ENCODE peak calls at places on chromosomes 7 and 10, in six cellular contexts. Y is Karpas-422, Q is trophoblast cell, B is PC-3, E is cardiac muscle cell, K is pancreas. F is an unnamed sample.

GRCh38 chr7:20532841-20533240 is 82.6 kb upstream of the ABCB5 start:
- DNase-seq in Y (no peak), Q (no peak), B (peak; percentile 57), E (peak; percentile 12), K (no peak), F (no peak)

GRCh38 chr10:6279540-6280267 is 77.0 kb downstream of the PFKFB3 start:
- DNase-seq in Y (no peak), Q (no peak), B (peak; percentile 7), E (peak; percentile 45), K (peak; percentile 65), F (peak; percentile 86)

GRCh38 chr10:75611081-75611971 is 179.9 kb downstream of the LRMDA start:
- DNase-seq in Y (peak; percentile 42), Q (no peak), B (no peak), E (no peak), K (no peak), F (no peak)

GRCh38 chr10:1007583-1007982 is 18.1 kb downstream of the IDI2 start:
- DNase-seq in Y (no peak), Q (no peak), B (no peak), E (no peak), K (no peak), F (no peak)

GRCh38 chr7:129222064-129222463 is 2.8 kb upstream of the AHCYL2 start:
- DNase-seq in Y (peak; percentile 61), Q (no peak), B (no peak), E (peak; percentile 50), K (no peak), F (no peak)

GRCh38 chr7:29588900-29589696 is 25.5 kb downstream of the PRR15 start:
- DNase-seq in Y (peak; percentile 79), Q (peak; percentile 23), B (peak; percentile 65), E (peak; percentile 61), K (peak; percentile 46), F (no peak)

GRCh38 chr7:77395543-77395942 is 20.6 kb downstream of the GSAP start:
- DNase-seq in Y (no peak), Q (no peak), B (no peak), E (no peak), K (no peak), F (no peak)

GRCh38 chr10:69874464-69874863 is 72.8 kb downstream of the COL13A1 start:
- DNase-seq in Y (no peak), Q (no peak), B (peak; percentile 99), E (peak; percentile 66), K (no peak), F (no peak)

GRCh38 chr10:8054498-8055407 is at the start of gene GATA3:
- DNase-seq in Y (no peak), Q (peak; percentile 98), B (peak; percentile 47), E (peak; percentile 84), K (no peak), F (no peak)

GRCh38 chr10:88490216-88490980 is 92.7 kb downstream of the RNLS start:
- DNase-seq in Y (no peak), Q (no peak), B (no peak), E (peak; percentile 31), K (no peak), F (no peak)

GRCh38 chr10:58647770-58648169 is 135.1 kb downstream of the BICC1 start:
- DNase-seq in Y (no peak), Q (no peak), B (no peak), E (peak; percentile 61), K (no peak), F (no peak)

GRCh38 chr10:123021517-123021916 is 12.7 kb downstream of the ACADSB start:
- DNase-seq in Y (peak; percentile 51), Q (no peak), B (no peak), E (peak; percentile 37), K (no peak), F (no peak)

GRCh38 chr10:58662314-58662713 is 149.6 kb downstream of the BICC1 start:
- DNase-seq in Y (no peak), Q (peak; percentile 40), B (peak; percentile 85), E (peak; percentile 88), K (no peak), F (no peak)

GRCh38 chr10:6140141-6140841 is 51.5 kb downstream of the RBM17 start:
- DNase-seq in Y (no peak), Q (no peak), B (no peak), E (no peak), K (no peak), F (no peak)

DNA sequence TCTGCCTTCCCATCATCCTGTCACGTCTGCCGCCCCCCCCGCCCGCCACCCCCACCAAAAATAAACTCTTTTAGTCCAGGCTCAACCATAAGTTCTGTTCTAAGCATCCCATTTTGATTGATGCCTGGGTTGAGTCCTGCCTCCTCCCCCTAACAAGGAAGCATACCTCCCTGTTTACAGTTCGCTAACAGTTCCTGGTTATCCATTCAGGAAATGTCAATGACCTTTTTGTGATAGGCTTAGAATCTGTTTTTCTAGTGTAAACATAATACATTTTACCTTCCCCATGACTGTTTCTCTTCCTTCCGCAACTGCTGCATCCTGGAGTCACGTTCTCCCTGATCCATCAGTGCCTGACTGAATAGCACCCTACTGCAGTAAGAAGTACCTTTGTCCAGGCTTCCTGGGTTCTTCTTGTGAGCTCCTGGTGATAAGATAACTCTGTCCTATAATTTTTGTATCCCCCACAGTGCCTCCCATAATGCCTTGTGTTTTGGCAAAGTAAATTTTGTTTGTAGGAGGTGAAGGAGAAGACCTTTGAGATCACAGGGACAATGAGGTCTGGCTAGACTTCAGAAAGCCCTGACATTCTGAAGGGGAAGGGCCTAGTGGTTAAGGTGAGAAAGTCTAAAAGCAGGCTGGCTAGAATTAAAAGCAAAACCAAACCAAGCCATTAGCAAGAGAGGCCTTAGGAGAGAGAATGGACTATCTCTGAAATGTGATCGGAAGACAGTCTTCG is 7.3 kb downstream of the AGFG2 start:
- DNase-seq in Y (no peak), Q (no peak), B (peak; percentile 45), E (no peak), K (no peak), F (no peak)
- H3K4me1 ChIP-seq in Y (peaks cover 10% of the 10 kb centered on the region), Q (peaks cover 12% of the 10 kb centered on the region), B (peaks cover 46% of the 10 kb centered on the region), E (peaks cover 30% of the 10 kb centered on the region), K (peaks cover 42% of the 10 kb centered on the region), F (peaks cover 58% of the 10 kb centered on the region)

DNA sequence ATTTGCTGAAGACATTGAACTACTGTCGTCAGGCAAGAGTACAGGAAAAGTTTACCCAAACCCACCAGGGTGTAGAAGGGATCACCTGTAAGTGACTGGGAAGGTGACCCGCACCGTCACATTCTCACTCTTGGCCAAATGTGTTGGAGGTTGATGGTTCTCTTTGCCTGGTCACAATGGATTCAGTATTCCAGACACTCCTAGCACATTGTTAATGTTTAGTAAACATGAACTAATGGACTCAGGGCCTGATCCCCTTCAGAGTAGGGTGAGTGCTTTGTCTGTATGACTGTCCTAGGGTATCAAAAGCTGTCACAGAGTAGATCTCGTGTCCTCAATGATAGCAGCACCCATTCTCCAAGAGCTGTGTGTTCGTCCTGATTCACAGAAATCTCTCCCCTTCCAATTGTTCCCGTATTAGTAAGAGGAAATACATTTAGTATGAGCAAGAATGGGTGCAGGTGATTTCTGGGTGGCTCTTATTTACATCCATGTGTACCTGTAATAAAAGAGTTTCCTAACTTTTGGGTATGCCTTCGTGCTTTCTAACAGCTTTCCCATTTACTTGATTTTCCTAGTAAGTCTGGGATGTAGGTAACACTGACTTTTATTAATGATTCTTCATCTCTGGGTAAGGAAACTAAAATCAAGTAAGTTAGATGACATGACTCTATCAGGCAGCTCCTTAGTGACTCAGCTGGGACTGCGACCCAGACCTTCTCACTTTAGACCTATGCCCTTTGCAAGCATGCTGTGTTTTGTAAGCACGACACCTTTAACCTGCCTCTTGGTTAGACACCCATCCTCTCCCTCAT is 4.7 kb downstream of the EEPD1 start:
- DNase-seq in Y (no peak), Q (no peak), B (peak; percentile 77), E (no peak), K (no peak), F (peak; percentile 68)
- H3K4me1 ChIP-seq in Y (peaks cover 75% of the 10 kb centered on the region), Q (peaks cover 3% of the 10 kb centered on the region), B (peaks cover 70% of the 10 kb centered on the region), E (peaks cover 7% of the 10 kb centered on the region), K (peaks cover 16% of the 10 kb centered on the region), F (no peaks in the 10 kb centered on the region)

DNA sequence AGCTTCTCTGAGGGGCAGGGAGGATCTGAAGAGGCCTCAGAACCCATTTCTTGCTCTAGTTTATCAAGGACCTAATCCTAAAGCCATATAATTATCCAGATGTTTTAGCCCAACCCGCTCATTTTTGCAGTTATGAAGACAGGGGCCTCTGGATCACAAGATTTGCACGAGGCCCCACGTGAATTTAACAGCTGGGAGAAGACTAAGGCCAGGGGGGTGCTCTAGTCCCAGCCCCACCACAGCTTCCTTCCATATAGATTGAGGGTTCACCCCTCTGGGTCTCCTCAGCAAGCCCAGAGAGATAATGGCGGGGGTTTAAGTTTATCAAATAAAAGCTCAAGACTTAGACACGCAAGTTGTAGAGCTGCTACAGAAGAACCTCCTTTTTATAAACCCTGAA is 7.5 kb upstream of the CPA1 start:
- DNase-seq in Y (no peak), Q (no peak), B (no peak), E (no peak), K (no peak), F (no peak)
- H3K4me1 ChIP-seq in Y (no peaks in the 10 kb centered on the region), Q (peaks cover 32% of the 10 kb centered on the region), B (no peaks in the 10 kb centered on the region), E (peaks cover 31% of the 10 kb centered on the region), K (peaks cover 26% of the 10 kb centered on the region), F (peaks cover 5% of the 10 kb centered on the region)

GRCh38 chr10:112751651-112752050 is 198.4 kb upstream of the TCF7L2 start:
- DNase-seq in Y (no peak), Q (no peak), B (no peak), E (no peak), K (no peak), F (no peak)
- H3K4me1 ChIP-seq in Y (no peaks in the 10 kb centered on the region), Q (peaks cover 14% of the 10 kb centered on the region), B (peaks cover 8% of the 10 kb centered on the region), E (peaks cover 22% of the 10 kb centered on the region), K (peaks cover under 1% of the 10 kb centered on the region), F (no peaks in the 10 kb centered on the region)

DNA sequence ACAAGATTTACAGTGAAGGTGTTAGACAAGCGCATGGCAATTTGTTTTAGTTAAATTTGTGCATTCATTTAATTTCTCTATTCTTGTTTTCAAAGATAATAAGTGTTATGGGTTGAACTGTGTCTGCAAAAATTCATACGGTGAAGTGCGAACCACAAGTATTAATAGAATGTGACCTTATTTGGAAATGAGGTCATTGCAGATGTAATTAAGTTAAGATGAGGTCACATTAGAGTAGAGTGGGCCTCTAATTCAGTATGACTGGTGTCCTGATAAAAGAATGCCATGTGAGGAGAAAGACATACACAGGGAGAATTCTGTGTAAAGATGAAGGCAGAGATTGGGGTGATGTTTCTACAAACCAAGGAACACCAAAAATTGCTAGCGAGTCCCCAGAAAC is 158.8 kb upstream of the SEMA3E start:
- DNase-seq in Y (no peak), Q (no peak), B (no peak), E (no peak), K (no peak), F (no peak)
- H3K4me1 ChIP-seq in Y (no peaks in the 10 kb centered on the region), Q (no peaks in the 10 kb centered on the region), B (no peaks in the 10 kb centered on the region), E (no peaks in the 10 kb centered on the region), K (no peaks in the 10 kb centered on the region), F (no peaks in the 10 kb centered on the region)

GRCh38 chr10:21526952-21527633 is 1.6 kb upstream of the SKIDA1 start:
- DNase-seq in Y (peak; percentile 81), Q (peak; percentile 74), B (peak; percentile 55), E (peak; percentile 83), K (peak; percentile 64), F (peak; percentile 80)
- H3K4me1 ChIP-seq in Y (peaks cover 36% of the 10 kb centered on the region), Q (no peaks in the 10 kb centered on the region), B (peaks cover 18% of the 10 kb centered on the region), E (peaks cover 49% of the 10 kb centered on the region), K (peaks cover 10% of the 10 kb centered on the region), F (no peaks in the 10 kb centered on the region)